ENCODE peak calls at places on chromosome 6, in eight cellular contexts. T, X, O, J, D, E, C and W are unnamed samples.
A peak's percentile ranks its signal among the peaks of the same experiment; 100 is the strongest.

GRCh38 chr6:26311012-26311384 is 54.0 kb upstream of the BTN3A2 start:
- DNase-seq in J (no peak), O (no peak), X (peak; percentile 60), C (no peak), D (peak; percentile 45), E (peak; percentile 61), T (peak; percentile 30), W (no peak)

GRCh38 chr6:81865712-81866111 is 113.2 kb upstream of the TENT5A start:
- DNase-seq in D (no peak), C (no peak), O (no peak), J (no peak), X (peak; percentile 85), E (no peak), T (no peak), W (no peak)

GRCh38 chr6:11437824-11438459 is 99.6 kb upstream of the TMEM170B start:
- DNase-seq in E (no peak), X (no peak), T (no peak), O (no peak), D (no peak), C (no peak), J (no peak), W (no peak)

GRCh38 chr6:24401458-24401857 is 1.3 kb upstream of the MRS2 start:
- DNase-seq in E (peak; percentile 78), O (no peak), J (no peak), T (no peak), D (no peak), X (no peak), C (no peak), W (no peak)

GRCh38 chr6:112232845-112233256 is 21.5 kb downstream of the LAMA4 start:
- DNase-seq in J (no peak), C (peak; percentile 68), T (no peak), E (no peak), D (no peak), O (no peak), X (peak; percentile 91), W (no peak)

GRCh38 chr6:158870418-158870957 is 51.3 kb upstream of the EZR start:
- DNase-seq in E (no peak), J (no peak), T (no peak), D (no peak), C (no peak), O (no peak), X (no peak), W (no peak)

GRCh38 chr6:13113956-13114593 is 214.3 kb downstream of the TBC1D7 start:
- DNase-seq in O (no peak), E (no peak), T (peak; percentile 31), J (no peak), X (no peak), D (no peak), C (peak; percentile 9), W (no peak)

GRCh38 chr6:20670750-20671149 is 136.5 kb downstream of the CDKAL1 start:
- DNase-seq in T (no peak), D (no peak), X (no peak), O (no peak), E (no peak), J (no peak), C (no peak), W (no peak)

GRCh38 chr6:162385980-162386379 is 341.6 kb downstream of the PRKN start:
- DNase-seq in D (no peak), X (peak; percentile 85), C (no peak), O (no peak), E (no peak), T (no peak), J (no peak), W (no peak)

GRCh38 chr6:158293122-158293521 is 19.1 kb upstream of the TULP4 start:
- DNase-seq in T (no peak), D (no peak), J (no peak), C (no peak), E (no peak), X (no peak), O (no peak), W (no peak)

GRCh38 chr6:159582736-159583135 is 110.3 kb downstream of the SOD2 start:
- DNase-seq in E (no peak), J (no peak), D (peak; percentile 34), O (no peak), T (no peak), C (no peak), X (no peak), W (no peak)

GRCh38 chr6:152948150-152948768 is 34.6 kb downstream of the FBXO5 start:
- DNase-seq in T (no peak), D (peak; percentile 56), J (no peak), O (peak; percentile 20), X (peak; percentile 67), E (peak; percentile 73), C (peak; percentile 7), W (no peak)

GRCh38 chr6:114467931-114468330 is 125.1 kb upstream of the HS3ST5 start:
- DNase-seq in X (no peak), O (no peak), T (no peak), C (no peak), D (no peak), J (no peak), E (no peak), W (no peak)

GRCh38 chr6:124982669-124983068 is 20.4 kb downstream of the RNF217 start:
- DNase-seq in X (no peak), O (no peak), E (no peak), J (no peak), D (no peak), T (no peak), C (no peak), W (no peak)

GRCh38 chr6:33967966-33968724 is 164.3 kb upstream of the MLN start:
- DNase-seq in C (no peak), T (no peak), J (no peak), D (peak; percentile 67), E (peak; percentile 82), O (no peak), X (no peak), W (no peak)

GRCh38 chr6:24358219-24358821 is 461 bp upstream of the DCDC2 start:
- DNase-seq in D (peak; percentile 22), E (no peak), O (no peak), J (no peak), T (no peak), X (no peak), C (no peak), W (no peak)

DNA sequence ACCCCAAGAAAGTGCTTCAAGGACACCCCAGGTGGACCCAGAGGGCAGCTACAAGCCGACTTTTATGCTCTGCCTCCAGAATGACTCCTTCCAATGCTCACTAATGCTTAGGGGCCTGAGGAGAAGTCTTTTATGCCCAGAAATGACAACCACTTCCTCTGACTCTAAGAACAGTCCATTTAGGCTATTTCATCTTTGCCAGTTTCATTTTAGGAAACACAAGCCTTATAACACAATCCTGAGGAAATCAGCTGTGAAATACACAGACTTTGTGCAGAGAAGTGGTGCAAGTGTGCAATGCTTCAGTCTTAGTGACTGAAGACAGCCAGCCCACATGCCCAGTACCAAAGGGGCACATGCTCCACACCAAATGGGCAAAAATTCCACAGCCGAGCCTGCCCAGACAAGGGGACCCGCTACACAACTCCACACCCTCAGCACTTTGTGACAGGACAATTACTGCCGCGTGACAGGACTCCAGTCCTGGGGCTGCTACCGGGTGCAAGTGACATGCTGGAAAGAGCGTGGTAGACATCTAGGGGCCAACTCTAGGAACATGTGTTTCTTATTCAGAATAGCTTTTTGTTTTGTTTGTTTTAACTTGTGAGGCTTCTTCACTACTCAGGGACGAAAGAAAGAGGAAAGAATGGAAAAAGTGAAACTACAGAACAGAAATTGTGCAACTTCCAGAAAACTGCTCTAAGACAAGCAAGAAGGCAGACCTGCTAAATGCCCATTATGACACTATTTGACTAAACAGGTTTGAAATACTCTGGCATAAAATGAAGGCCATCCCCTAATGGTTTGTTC is 28.2 kb upstream of the PLAGL1 start:
- DNase-seq in O (no peak), D (peak; percentile 57), X (peak; percentile 47), T (no peak), J (no peak), E (peak; percentile 36), C (no peak), W (no peak)
- TF ChIP-seq CTCF in O (peak; percentile 38), D (peak; percentile 52), X (no peak), T (no peak), J (no peak), E (peak; percentile 35), C (no peak), W (no peak)

GRCh38 chr6:145112711-145113148 is 622.6 kb downstream of the EPM2A start:
- DNase-seq in O (no peak), E (no peak), J (no peak), T (no peak), D (no peak), C (no peak), X (no peak), W (no peak)

GRCh38 chr6:145118224-145118623 is 617.1 kb downstream of the EPM2A start:
- DNase-seq in J (no peak), T (no peak), O (no peak), C (no peak), D (no peak), X (no peak), E (no peak), W (no peak)

GRCh38 chr6:145115638-145116037 is 619.7 kb downstream of the EPM2A start:
- DNase-seq in T (no peak), X (no peak), E (no peak), C (no peak), D (no peak), O (no peak), J (no peak), W (no peak)

GRCh38 chr6:145119091-145119490 is 616.2 kb downstream of the EPM2A start:
- DNase-seq in E (no peak), D (no peak), J (no peak), C (peak; percentile 4), T (no peak), O (no peak), X (no peak), W (no peak)

DNA sequence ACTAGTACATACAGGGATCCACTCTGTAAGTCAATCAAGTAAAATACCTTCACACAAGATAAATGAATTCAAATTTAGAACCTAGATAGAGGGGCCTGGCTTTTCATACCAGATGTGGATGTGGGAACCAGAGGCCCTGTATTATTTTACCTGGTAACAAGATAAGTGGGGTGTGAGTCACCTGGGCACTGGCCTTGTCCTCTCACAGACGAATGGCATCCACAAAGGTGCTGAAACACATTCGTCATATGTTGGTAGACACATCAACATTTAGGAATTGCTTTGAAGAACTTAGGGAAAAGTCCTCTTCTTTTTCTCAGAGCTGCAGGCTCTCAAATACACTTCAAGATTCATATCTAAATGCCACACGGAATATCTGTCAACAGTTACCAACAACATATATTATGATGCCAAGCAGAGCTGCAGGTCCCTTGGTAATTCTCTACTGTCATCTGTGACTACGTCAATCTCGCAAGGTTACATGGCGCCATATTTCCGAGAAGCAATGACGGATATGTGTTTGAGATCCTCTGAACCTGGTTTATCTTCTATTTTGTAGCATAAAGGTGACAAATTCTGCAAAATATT is 618.6 kb downstream of the EPM2A start:
- DNase-seq in D (no peak), X (no peak), O (no peak), T (no peak), J (no peak), C (no peak), E (no peak), W (no peak)
- TF ChIP-seq CTCF in D (no peak), X (no peak), O (no peak), T (no peak), J (no peak), C (no peak), E (no peak), W (no peak)

GRCh38 chr6:104613416-104614001 is 246.2 kb downstream of the HACE1 start:
- DNase-seq in E (peak; percentile 33), D (peak; percentile 20), J (no peak), X (no peak), C (no peak), T (no peak), O (no peak), W (no peak)
- TF ChIP-seq CTCF in E (no peak), D (no peak), J (no peak), X (no peak), C (no peak), T (no peak), O (no peak), W (no peak)

GRCh38 chr6:30542915-30543314 is 13.4 kb downstream of the GNL1 start:
- DNase-seq in D (no peak), E (peak; percentile 14), C (no peak), X (peak; percentile 24), T (no peak), O (no peak), J (no peak), W (no peak)
- TF ChIP-seq CTCF in D (no peak), E (no peak), C (no peak), X (peak; percentile 2), T (no peak), O (peak; percentile 9), J (no peak), W (no peak)